ENCODE peak calls at places on chromosomes 12 and 14, in nine cellular contexts. Q, L, C, A, Y, G, F, K and E are unnamed samples.

GRCh38 chr14:94581127-94581999 is at the start of gene SERPINA5:
- DNase-seq in F (no peak), G (peak; percentile 87), L (no peak), A (no peak), C (peak; percentile 86), Q (no peak), Y (peak; percentile 96), K (peak; percentile 80), E (peak; percentile 72)

GRCh38 chr14:104797112-104798044 is 1.8 kb upstream of the AKT1 start:
- DNase-seq in Q (peak; percentile 76), F (no peak), G (no peak), A (no peak), Y (no peak), C (no peak), K (peak; percentile 85), L (no peak), E (no peak)

GRCh38 chr14:76904740-76905569 is 78.7 kb downstream of the LRRC74A start:
- DNase-seq in Y (no peak), K (no peak), G (peak; percentile 94), A (peak; percentile 59), C (peak; percentile 91), F (peak; percentile 66), L (no peak), Q (no peak), E (peak; percentile 85)

GRCh38 chr14:22846811-22847307 is 10.5 kb downstream of the MMP14 start:
- DNase-seq in A (no peak), L (no peak), Y (peak; percentile 49), F (no peak), K (peak; percentile 63), C (no peak), G (peak; percentile 83), Q (peak; percentile 45), E (peak; percentile 62)

GRCh38 chr12:27865421-27865820 is 85.4 kb upstream of the MANSC4 start:
- DNase-seq in G (no peak), K (no peak), C (no peak), A (no peak), Y (no peak), Q (no peak), F (no peak), L (no peak), E (no peak)

GRCh38 chr14:99654235-99655000 is 9.5 kb downstream of the HHIPL1 start:
- DNase-seq in F (no peak), K (no peak), L (no peak), Y (no peak), C (no peak), A (peak; percentile 70), G (no peak), Q (no peak), E (no peak)

GRCh38 chr14:89721991-89722390 is 232.5 kb downstream of the EFCAB11 start:
- DNase-seq in F (no peak), L (no peak), G (no peak), Q (peak; percentile 50), K (no peak), C (no peak), A (no peak), Y (no peak), E (no peak)

GRCh38 chr14:49688701-49689030 is 652 bp upstream of the POLE2 start:
- DNase-seq in C (no peak), K (no peak), A (no peak), G (no peak), F (no peak), Q (no peak), Y (no peak), L (no peak), E (no peak)

GRCh38 chr12:83666690-83667089 is 980.0 kb downstream of the TMTC2 start:
- DNase-seq in L (no peak), F (no peak), A (no peak), Y (no peak), K (no peak), Q (no peak), C (no peak), G (no peak), E (no peak)

GRCh38 chr12:114025935-114026334 is 59.8 kb upstream of the RBM19 start:
- DNase-seq in G (no peak), F (no peak), Q (no peak), A (no peak), C (no peak), Y (no peak), K (no peak), L (no peak), E (no peak)

GRCh38 chr12:57487597-57488396 is at the start of gene MARS1:
- DNase-seq in G (peak; percentile 99), F (peak; percentile 80), L (peak; percentile 85), C (peak; percentile 98), K (peak; percentile 93), Q (peak; percentile 93), A (peak; percentile 95), Y (peak; percentile 96), E (peak; percentile 96)

GRCh38 chr14:97445367-97445766 is 648.2 kb downstream of the VRK1 start:
- DNase-seq in F (no peak), L (no peak), G (no peak), Y (no peak), K (no peak), Q (no peak), C (no peak), A (no peak), E (no peak)

DNA sequence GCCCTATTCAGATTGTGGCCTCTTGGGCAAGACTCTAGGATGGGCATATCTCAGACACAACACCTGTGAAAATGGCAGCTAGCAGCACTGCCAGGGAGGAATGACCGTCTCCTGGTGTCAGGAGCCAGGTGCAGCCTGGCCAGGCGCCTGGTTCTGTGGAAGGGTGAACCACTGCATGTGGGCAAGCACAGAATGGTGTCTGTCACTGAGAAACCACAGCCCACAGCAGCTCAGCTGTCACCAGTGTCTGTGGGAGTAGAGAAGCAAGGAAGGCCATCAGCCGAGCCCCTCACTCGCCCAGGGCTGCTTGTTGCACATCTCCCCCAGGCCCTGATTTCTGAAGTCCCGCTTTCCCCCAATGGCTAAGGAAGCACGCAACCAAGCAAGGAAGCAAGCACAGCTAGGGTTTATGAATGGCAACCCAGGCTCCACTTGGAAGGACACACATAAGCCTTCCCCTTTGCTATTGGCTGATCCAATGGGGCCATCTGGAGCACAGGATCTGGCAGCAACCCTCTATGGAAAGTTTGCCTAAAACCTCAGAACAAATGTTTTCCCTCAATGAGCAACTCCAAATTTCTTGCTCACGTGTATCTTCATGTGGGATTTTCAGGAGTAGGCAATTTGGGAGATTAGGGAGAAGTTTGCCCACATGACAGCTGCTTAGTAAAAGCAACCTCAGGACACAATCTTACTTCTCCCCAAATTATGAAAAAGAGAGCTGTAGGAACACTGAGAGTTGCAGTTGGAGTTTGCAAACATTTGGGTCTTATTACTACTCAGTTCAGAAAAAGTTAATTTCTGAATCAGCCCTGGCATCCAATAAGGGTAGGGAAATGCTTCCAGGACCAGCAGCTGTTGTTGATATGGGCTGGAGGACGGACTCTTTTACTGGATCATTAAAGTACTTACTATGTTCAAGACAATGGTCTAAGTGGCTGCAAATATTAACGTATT is 44.7 kb downstream of the GPHB5 start:
- DNase-seq in A (peak; percentile 64), Y (no peak), C (no peak), L (no peak), G (no peak), K (peak; percentile 30), Q (no peak), F (no peak), E (no peak)
- TF ChIP-seq POLR2A in A (no peak), Y (no peak), C (no peak), L (no peak), G (no peak), K (no peak), Q (no peak), F (no peak), E (no peak)

GRCh38 chr12:115097406-115097805 is 413.4 kb upstream of the TBX3 start:
- DNase-seq in Y (no peak), L (no peak), C (no peak), Q (no peak), F (no peak), G (no peak), A (peak; percentile 41), K (no peak), E (no peak)
- TF ChIP-seq POLR2A in Y (no peak), L (no peak), C (no peak), Q (no peak), F (no peak), G (no peak), A (no peak), K (no peak), E (no peak)

GRCh38 chr12:42325776-42326465 is at the start of the genes PPHLN1 and ZCRB1:
- DNase-seq in C (peak; percentile 96), Q (peak; percentile 86), Y (peak; percentile 90), G (peak; percentile 96), A (peak; percentile 85), L (peak; percentile 56), F (peak; percentile 61), K (peak; percentile 93), E (peak; percentile 90)
- TF ChIP-seq POLR2A in C (no peak), Q (peak; percentile 63), Y (peak; percentile 62), G (no peak), A (peak; percentile 56), L (peak; percentile 92), F (peak; percentile 75), K (peak; percentile 82), E (no peak)

GRCh38 chr12:54259194-54260011 is 20.5 kb downstream of the CBX5 start:
- DNase-seq in F (peak; percentile 49), G (no peak), C (peak; percentile 85), Y (peak; percentile 75), A (peak; percentile 76), L (peak; percentile 89), Q (no peak), K (peak; percentile 87), E (no peak)
- TF ChIP-seq POLR2A in F (no peak), G (no peak), C (no peak), Y (no peak), A (no peak), L (peak; percentile 84), Q (no peak), K (no peak), E (no peak)